ENCODE peak calls at places on chromosomes 13 and 19, in four cellular contexts. One of them, this sample, is unnamed.

GRCh38 chr13:33218020-33218419 is 67.5 kb downstream of the STARD13 start:
- DNase-seq in kidney epithelial cell: no peak
- DNase-seq in fibroblast of lung: peak
- DNase-seq in brain microvascular endothelial cell: peak
- DNase-seq in this sample: no peak

GRCh38 chr13:42107006-42107405 is 58.6 kb downstream of the DGKH start:
- DNase-seq in kidney epithelial cell: no peak
- DNase-seq in fibroblast of lung: peak
- DNase-seq in brain microvascular endothelial cell: no peak
- DNase-seq in this sample: no peak

GRCh38 chr13:41008349-41008980 is 10.7 kb downstream of the ELF1 start:
- DNase-seq in kidney epithelial cell: no peak
- DNase-seq in fibroblast of lung: peak
- DNase-seq in brain microvascular endothelial cell: peak
- DNase-seq in this sample: no peak

GRCh38 chr19:42267644-42268141 is 1.4 kb upstream of the CIC start:
- DNase-seq in kidney epithelial cell: no peak
- DNase-seq in fibroblast of lung: no peak
- DNase-seq in brain microvascular endothelial cell: no peak
- DNase-seq in this sample: no peak

GRCh38 chr13:85565652-85566051 is 233.6 kb downstream of the SLITRK6 start:
- DNase-seq in kidney epithelial cell: no peak
- DNase-seq in fibroblast of lung: no peak
- DNase-seq in brain microvascular endothelial cell: no peak
- DNase-seq in this sample: no peak

GRCh38 chr13:63025741-63026140 is 1610.1 kb upstream of the PCDH20 start:
- DNase-seq in kidney epithelial cell: no peak
- DNase-seq in fibroblast of lung: no peak
- DNase-seq in brain microvascular endothelial cell: no peak
- DNase-seq in this sample: no peak

GRCh38 chr13:101996906-101997408 is 404.9 kb downstream of the FGF14 start:
- DNase-seq in kidney epithelial cell: no peak
- DNase-seq in fibroblast of lung: no peak
- DNase-seq in brain microvascular endothelial cell: no peak
- DNase-seq in this sample: no peak

GRCh38 chr13:44498969-44499368 is 77.2 kb downstream of the TSC22D1 start:
- DNase-seq in kidney epithelial cell: no peak
- DNase-seq in fibroblast of lung: no peak
- DNase-seq in brain microvascular endothelial cell: no peak
- DNase-seq in this sample: no peak

GRCh38 chr13:39020853-39021462 is 16.9 kb downstream of the PROSER1 start:
- DNase-seq in kidney epithelial cell: no peak
- DNase-seq in fibroblast of lung: no peak
- DNase-seq in brain microvascular endothelial cell: no peak
- DNase-seq in this sample: no peak

GRCh38 chr13:54379461-54379860 is 1350.8 kb downstream of the OLFM4 start:
- DNase-seq in kidney epithelial cell: no peak
- DNase-seq in fibroblast of lung: no peak
- DNase-seq in brain microvascular endothelial cell: no peak
- DNase-seq in this sample: no peak

GRCh38 chr19:35518313-35518712 is 4.9 kb upstream of the DMKN start:
- DNase-seq in kidney epithelial cell: peak
- DNase-seq in fibroblast of lung: peak
- DNase-seq in brain microvascular endothelial cell: peak
- DNase-seq in this sample: peak

GRCh38 chr13:38670627-38671026 is 16.2 kb upstream of the FREM2 start:
- DNase-seq in kidney epithelial cell: no peak
- DNase-seq in fibroblast of lung: peak
- DNase-seq in brain microvascular endothelial cell: no peak
- DNase-seq in this sample: no peak

GRCh38 chr13:27276188-27276587 is 5.6 kb downstream of the RASL11A start:
- DNase-seq in kidney epithelial cell: no peak
- DNase-seq in fibroblast of lung: no peak
- DNase-seq in brain microvascular endothelial cell: no peak
- DNase-seq in this sample: no peak

GRCh38 chr19:51022526-51022925 is 3.0 kb upstream of the KLK10 start:
- DNase-seq in kidney epithelial cell: no peak
- DNase-seq in fibroblast of lung: no peak
- DNase-seq in brain microvascular endothelial cell: no peak
- DNase-seq in this sample: no peak

GRCh38 chr19:5832049-5832448 is 7.5 kb downstream of the FUT6 start:
- DNase-seq in kidney epithelial cell: no peak
- DNase-seq in fibroblast of lung: no peak
- DNase-seq in brain microvascular endothelial cell: no peak
- DNase-seq in this sample: no peak

GRCh38 chr13:42394361-42395065 is 122.6 kb downstream of the AKAP11 start:
- DNase-seq in kidney epithelial cell: no peak
- DNase-seq in fibroblast of lung: no peak
- DNase-seq in brain microvascular endothelial cell: no peak
- DNase-seq in this sample: no peak

GRCh38 chr19:13208964-13209796 is 59.0 kb downstream of the IER2 start:
- DNase-seq in kidney epithelial cell: no peak
- DNase-seq in fibroblast of lung: no peak
- DNase-seq in brain microvascular endothelial cell: no peak
- DNase-seq in this sample: no peak

GRCh38 chr19:8512115-8512967 is 1.6 kb downstream of the ZNF414 start:
- DNase-seq in kidney epithelial cell: no peak
- DNase-seq in fibroblast of lung: no peak
- DNase-seq in brain microvascular endothelial cell: no peak
- DNase-seq in this sample: peak

GRCh38 chr19:53993448-53993847 is 2.0 kb downstream of the CACNG6 start:
- DNase-seq in kidney epithelial cell: no peak
- DNase-seq in fibroblast of lung: no peak
- DNase-seq in brain microvascular endothelial cell: no peak
- DNase-seq in this sample: no peak

GRCh38 chr19:15393963-15394362 is 14.4 kb upstream of the AKAP8 start:
- DNase-seq in kidney epithelial cell: no peak
- DNase-seq in fibroblast of lung: no peak
- DNase-seq in brain microvascular endothelial cell: no peak
- DNase-seq in this sample: no peak

GRCh38 chr19:48170817-48171347 is 402 bp downstream of the ZSWIM9 start:
- DNase-seq in kidney epithelial cell: no peak
- DNase-seq in fibroblast of lung: no peak
- DNase-seq in brain microvascular endothelial cell: no peak
- DNase-seq in this sample: no peak

GRCh38 chr19:45468159-45468651 is 409 bp downstream of the FOSB start:
- DNase-seq in kidney epithelial cell: no peak
- DNase-seq in fibroblast of lung: no peak
- DNase-seq in brain microvascular endothelial cell: peak
- DNase-seq in this sample: no peak

GRCh38 chr19:18160792-18161690 is 8.1 kb downstream of the PIK3R2 start:
- DNase-seq in kidney epithelial cell: no peak
- DNase-seq in fibroblast of lung: peak
- DNase-seq in brain microvascular endothelial cell: no peak
- DNase-seq in this sample: peak

GRCh38 chr13:111947026-111947810 is 119.7 kb upstream of the SOX1 start:
- DNase-seq in kidney epithelial cell: no peak
- DNase-seq in fibroblast of lung: no peak
- DNase-seq in brain microvascular endothelial cell: no peak
- DNase-seq in this sample: no peak

GRCh38 chr19:19562665-19563347 is 24.7 kb downstream of the CILP2 start:
- DNase-seq in kidney epithelial cell: no peak
- DNase-seq in fibroblast of lung: no peak
- DNase-seq in brain microvascular endothelial cell: no peak
- DNase-seq in this sample: no peak

GRCh38 chr13:101065314-101065713 is 351.0 kb downstream of the NALCN start:
- DNase-seq in kidney epithelial cell: no peak
- DNase-seq in fibroblast of lung: peak
- DNase-seq in brain microvascular endothelial cell: peak
- DNase-seq in this sample: peak

GRCh38 chr13:27772651-27773425 is 19.4 kb upstream of the GSX1 start:
- DNase-seq in kidney epithelial cell: no peak
- DNase-seq in fibroblast of lung: no peak
- DNase-seq in brain microvascular endothelial cell: no peak
- DNase-seq in this sample: no peak

GRCh38 chr13:45207319-45207718 is 6.5 kb upstream of the KCTD4 start:
- DNase-seq in kidney epithelial cell: no peak
- DNase-seq in fibroblast of lung: peak
- DNase-seq in brain microvascular endothelial cell: no peak
- DNase-seq in this sample: no peak

GRCh38 chr13:95188128-95188527 is 113.1 kb downstream of the ABCC4 start:
- DNase-seq in kidney epithelial cell: no peak
- DNase-seq in fibroblast of lung: no peak
- DNase-seq in brain microvascular endothelial cell: no peak
- DNase-seq in this sample: no peak

GRCh38 chr19:6126335-6126974 is 9.0 kb upstream of the ACSBG2 start:
- DNase-seq in kidney epithelial cell: peak
- DNase-seq in fibroblast of lung: peak
- DNase-seq in brain microvascular endothelial cell: peak
- DNase-seq in this sample: peak

GRCh38 chr19:10187315-10187714 is 7.4 kb downstream of the DNMT1 start:
- DNase-seq in kidney epithelial cell: no peak
- DNase-seq in fibroblast of lung: no peak
- DNase-seq in brain microvascular endothelial cell: no peak
- DNase-seq in this sample: no peak

GRCh38 chr19:39405930-39406655 is 554 bp upstream of the ZFP36 start:
- DNase-seq in kidney epithelial cell: no peak
- DNase-seq in fibroblast of lung: no peak
- DNase-seq in brain microvascular endothelial cell: no peak
- DNase-seq in this sample: no peak

GRCh38 chr13:30752201-30752797 is 17.0 kb downstream of the ALOX5AP start:
- DNase-seq in kidney epithelial cell: no peak
- DNase-seq in fibroblast of lung: peak
- DNase-seq in brain microvascular endothelial cell: peak
- DNase-seq in this sample: no peak

GRCh38 chr19:40348961-40349507 is 539 bp downstream of the PLD3 start:
- DNase-seq in kidney epithelial cell: no peak
- DNase-seq in fibroblast of lung: peak
- DNase-seq in brain microvascular endothelial cell: peak
- DNase-seq in this sample: peak

GRCh38 chr13:32159147-32159869 is 127.7 kb downstream of the FRY start:
- DNase-seq in kidney epithelial cell: no peak
- DNase-seq in fibroblast of lung: no peak
- DNase-seq in brain microvascular endothelial cell: no peak
- DNase-seq in this sample: no peak

GRCh38 chr13:33678906-33679657 is 138.9 kb upstream of the RFC3 start:
- DNase-seq in kidney epithelial cell: peak
- DNase-seq in fibroblast of lung: peak
- DNase-seq in brain microvascular endothelial cell: peak
- DNase-seq in this sample: peak

GRCh38 chr19:13979224-13979623 is 26.9 kb downstream of the RFX1 start:
- DNase-seq in kidney epithelial cell: no peak
- DNase-seq in fibroblast of lung: no peak
- DNase-seq in brain microvascular endothelial cell: no peak
- DNase-seq in this sample: no peak

GRCh38 chr19:11377237-11377636 is 2.8 kb downstream of the SWSAP1 start:
- DNase-seq in kidney epithelial cell: peak
- DNase-seq in fibroblast of lung: peak
- DNase-seq in brain microvascular endothelial cell: peak
- DNase-seq in this sample: peak

GRCh38 chr19:33333615-33334014 is 31.3 kb upstream of the CEBPA start:
- DNase-seq in kidney epithelial cell: no peak
- DNase-seq in fibroblast of lung: no peak
- DNase-seq in brain microvascular endothelial cell: no peak
- DNase-seq in this sample: no peak

GRCh38 chr19:46890423-46891170 is 29.8 kb downstream of the ARHGAP35 start:
- DNase-seq in kidney epithelial cell: no peak
- DNase-seq in fibroblast of lung: peak
- DNase-seq in brain microvascular endothelial cell: peak
- DNase-seq in this sample: no peak